ENCODE peak calls at places on chromosomes 16 and 17, in six cellular contexts. L is NCI-H1105 treated with DMSO at 0.1 percent for 48 hours, S is upper lobe of right lung, R is RPMI7951, I is ACHN, Z is memory B cell. H is an unnamed sample.

GRCh38 chr16:10206215-10206614 is 24.0 kb upstream of the GRIN2A start:
- DNase-seq in L (no peak), S (no peak), R (no peak), I (no peak), Z (no peak), H (no peak)

GRCh38 chr17:27577884-27578717 is 52.9 kb upstream of the LGALS9 start:
- DNase-seq in L (no peak), S (no peak), R (no peak), I (no peak), Z (no peak), H (no peak)

GRCh38 chr16:15034266-15035162 is 21.4 kb downstream of the NTAN1 start:
- DNase-seq in L (no peak), S (peak; percentile 58), R (no peak), I (no peak), Z (no peak), H (no peak)

GRCh38 chr16:58258326-58258725 is 36.5 kb downstream of the PRSS54 start:
- DNase-seq in L (no peak), S (no peak), R (no peak), I (no peak), Z (no peak), H (no peak)

GRCh38 chr17:44894642-44895041 is 4.6 kb downstream of the EFTUD2 start:
- DNase-seq in L (no peak), S (no peak), R (no peak), I (no peak), Z (no peak), H (no peak)

GRCh38 chr17:20613248-20613647 is 33.7 kb downstream of the CDRT15L2 start:
- DNase-seq in L (no peak), S (peak; percentile 51), R (no peak), I (no peak), Z (no peak), H (no peak)

GRCh38 chr16:87133966-87134945 is 182.9 kb downstream of the C16orf95 start:
- DNase-seq in L (no peak), S (peak; percentile 55), R (no peak), I (no peak), Z (no peak), H (no peak)

GRCh38 chr17:66491665-66492064 is 189.3 kb downstream of the PRKCA start:
- DNase-seq in L (no peak), S (no peak), R (no peak), I (no peak), Z (no peak), H (no peak)

GRCh38 chr16:30112197-30113030 is 923 bp downstream of the GDPD3 start:
- DNase-seq in L (no peak), S (peak; percentile 81), R (peak; percentile 32), I (peak; percentile 60), Z (no peak), H (peak; percentile 72)

H was measured in lower lobe of right lung.